ENCODE peak calls at places on chromosome 18, in ten cellular contexts. One of them, this sample, is unnamed.

GRCh38 chr18:69691008-69691760 is 256.5 kb downstream of the CD226 start:
- DNase-seq in fibroblast of mammary gland: no peak
- DNase-seq in NCI-H1092: no peak
- DNase-seq in Ammon's horn: no peak
- DNase-seq in activated naive CD8-positive, alpha-beta T cell treated with anti-CD3 and anti-CD28 coated beads for 36 hours: no peak
- DNase-seq in CD8-positive, alpha-beta memory T cell: no peak
- DNase-seq in cerebellar cortex: no peak
- DNase-seq in HTR-8/SVneo: no peak
- DNase-seq in heart left ventricle: no peak
- DNase-seq in T-helper 9 cell: no peak
- DNase-seq in this sample: no peak

GRCh38 chr18:12279781-12280531 is 25.8 kb downstream of the CIDEA start:
- DNase-seq in NCI-H1092: no peak
- DNase-seq in heart left ventricle: no peak
- DNase-seq in CD8-positive, alpha-beta memory T cell: no peak
- DNase-seq in activated naive CD8-positive, alpha-beta T cell treated with anti-CD3 and anti-CD28 coated beads for 36 hours: no peak
- DNase-seq in Ammon's horn: no peak
- DNase-seq in HTR-8/SVneo: no peak
- DNase-seq in fibroblast of mammary gland: no peak
- DNase-seq in cerebellar cortex: no peak
- DNase-seq in T-helper 9 cell: no peak
- DNase-seq in this sample: no peak

GRCh38 chr18:11310476-11311086 is 161.2 kb upstream of the PIEZO2 start:
- DNase-seq in T-helper 9 cell: no peak
- DNase-seq in CD8-positive, alpha-beta memory T cell: no peak
- DNase-seq in activated naive CD8-positive, alpha-beta T cell treated with anti-CD3 and anti-CD28 coated beads for 36 hours: peak; percentile 11
- DNase-seq in HTR-8/SVneo: no peak
- DNase-seq in Ammon's horn: peak; percentile 44
- DNase-seq in NCI-H1092: no peak
- DNase-seq in cerebellar cortex: no peak
- DNase-seq in fibroblast of mammary gland: peak; percentile 57
- DNase-seq in heart left ventricle: peak; percentile 25
- DNase-seq in this sample: peak; percentile 68

GRCh38 chr18:48342125-48342524 is 67.1 kb downstream of the ZBTB7C start:
- DNase-seq in Ammon's horn: peak; percentile 55
- DNase-seq in fibroblast of mammary gland: no peak
- DNase-seq in NCI-H1092: peak; percentile 98
- DNase-seq in T-helper 9 cell: no peak
- DNase-seq in cerebellar cortex: peak; percentile 34
- DNase-seq in HTR-8/SVneo: no peak
- DNase-seq in heart left ventricle: peak; percentile 45
- DNase-seq in activated naive CD8-positive, alpha-beta T cell treated with anti-CD3 and anti-CD28 coated beads for 36 hours: no peak
- DNase-seq in CD8-positive, alpha-beta memory T cell: no peak
- DNase-seq in this sample: no peak

GRCh38 chr18:51068111-51068510 is 38.1 kb downstream of the SMAD4 start:
- DNase-seq in NCI-H1092: no peak
- DNase-seq in cerebellar cortex: no peak
- DNase-seq in CD8-positive, alpha-beta memory T cell: no peak
- DNase-seq in heart left ventricle: no peak
- DNase-seq in fibroblast of mammary gland: peak; percentile 41
- DNase-seq in HTR-8/SVneo: peak; percentile 39
- DNase-seq in activated naive CD8-positive, alpha-beta T cell treated with anti-CD3 and anti-CD28 coated beads for 36 hours: no peak
- DNase-seq in Ammon's horn: no peak
- DNase-seq in T-helper 9 cell: no peak
- DNase-seq in this sample: peak; percentile 53

GRCh38 chr18:79903071-79903635 is 48.3 kb downstream of the SLC66A2 start:
- DNase-seq in Ammon's horn: no peak
- DNase-seq in cerebellar cortex: no peak
- DNase-seq in T-helper 9 cell: no peak
- DNase-seq in NCI-H1092: no peak
- DNase-seq in heart left ventricle: no peak
- DNase-seq in HTR-8/SVneo: no peak
- DNase-seq in fibroblast of mammary gland: no peak
- DNase-seq in CD8-positive, alpha-beta memory T cell: no peak
- DNase-seq in activated naive CD8-positive, alpha-beta T cell treated with anti-CD3 and anti-CD28 coated beads for 36 hours: no peak
- DNase-seq in this sample: no peak

GRCh38 chr18:57441395-57441794 is 6.2 kb downstream of the ONECUT2 start:
- DNase-seq in cerebellar cortex: no peak
- DNase-seq in CD8-positive, alpha-beta memory T cell: no peak
- DNase-seq in Ammon's horn: no peak
- DNase-seq in T-helper 9 cell: no peak
- DNase-seq in heart left ventricle: no peak
- DNase-seq in activated naive CD8-positive, alpha-beta T cell treated with anti-CD3 and anti-CD28 coated beads for 36 hours: peak; percentile 41
- DNase-seq in fibroblast of mammary gland: peak; percentile 68
- DNase-seq in NCI-H1092: no peak
- DNase-seq in HTR-8/SVneo: no peak
- DNase-seq in this sample: no peak

GRCh38 chr18:46497129-46497528 is 159.9 kb downstream of the LOXHD1 start:
- DNase-seq in cerebellar cortex: no peak
- DNase-seq in activated naive CD8-positive, alpha-beta T cell treated with anti-CD3 and anti-CD28 coated beads for 36 hours: no peak
- DNase-seq in NCI-H1092: no peak
- DNase-seq in HTR-8/SVneo: no peak
- DNase-seq in Ammon's horn: no peak
- DNase-seq in CD8-positive, alpha-beta memory T cell: no peak
- DNase-seq in fibroblast of mammary gland: peak; percentile 16
- DNase-seq in T-helper 9 cell: no peak
- DNase-seq in heart left ventricle: no peak
- DNase-seq in this sample: peak; percentile 31

GRCh38 chr18:76610933-76611749 is 116.1 kb upstream of the ZNF516 start:
- DNase-seq in heart left ventricle: no peak
- DNase-seq in cerebellar cortex: no peak
- DNase-seq in fibroblast of mammary gland: peak; percentile 85
- DNase-seq in NCI-H1092: no peak
- DNase-seq in CD8-positive, alpha-beta memory T cell: no peak
- DNase-seq in HTR-8/SVneo: no peak
- DNase-seq in Ammon's horn: peak; percentile 18
- DNase-seq in T-helper 9 cell: no peak
- DNase-seq in activated naive CD8-positive, alpha-beta T cell treated with anti-CD3 and anti-CD28 coated beads for 36 hours: no peak
- DNase-seq in this sample: peak; percentile 21

This sample was measured in adipocyte.